ENCODE peak calls at places on chromosome 2, in ten cellular contexts. V is GM12878, P is suprapubic skin, G is esophagus muscularis mucosa, U is stomach, J is A549, Y is tibial nerve, M is HepG2, H is H1, D is ovary. K is an unnamed sample.

GRCh38 chr2:121247534-121247933 is 37.5 kb downstream of the TFCP2L1 start:
- DNase-seq in P (no peak), J (no peak), H (no peak), V (no peak), Y (no peak), U (no peak), M (no peak), D (no peak), G (no peak), K (no peak)

GRCh38 chr2:120624738-120625446 is 110.8 kb upstream of the GLI2 start:
- DNase-seq in P (no peak), U (no peak), M (no peak), Y (no peak), G (no peak), H (no peak), D (no peak), V (no peak), J (no peak), K (no peak)

GRCh38 chr2:186486651-186487647 is 889 bp downstream of the ZC3H15 start:
- DNase-seq in U (no peak), D (no peak), Y (no peak), H (no peak), M (peak), V (no peak), J (peak), G (no peak), P (no peak), K (no peak)

GRCh38 chr2:58291726-58292430 is 50.8 kb upstream of the FANCL start:
- DNase-seq in P (no peak), G (no peak), V (no peak), D (no peak), Y (no peak), H (no peak), U (no peak), J (no peak), M (no peak), K (no peak)

GRCh38 chr2:186108470-186108869 is 369.9 kb downstream of the FSIP2 start:
- DNase-seq in P (no peak), M (peak), V (no peak), Y (no peak), U (no peak), H (no peak), D (no peak), J (no peak), G (no peak), K (no peak)

GRCh38 chr2:119744335-119744939 is 15.3 kb upstream of the PTPN4 start:
- DNase-seq in P (no peak), U (peak), D (no peak), G (no peak), V (no peak), J (peak), Y (no peak), M (peak), H (no peak), K (no peak)

GRCh38 chr2:199798881-199799580 is 52.0 kb downstream of the FTCDNL1 start:
- DNase-seq in U (no peak), D (peak), Y (no peak), H (no peak), M (no peak), J (no peak), P (no peak), G (no peak), V (no peak), K (peak)

GRCh38 chr2:36753706-36754221 is 57.3 kb downstream of the VIT start:
- DNase-seq in P (no peak), Y (no peak), V (no peak), M (no peak), J (no peak), U (no peak), D (no peak), H (no peak), G (no peak), K (no peak)

GRCh38 chr2:57552885-57553284 is 493.7 kb upstream of the VRK2 start:
- DNase-seq in V (no peak), H (no peak), M (no peak), J (no peak), P (no peak), D (no peak), Y (no peak), G (no peak), U (no peak), K (no peak)

GRCh38 chr2:54239427-54239826 is 16.6 kb downstream of the TSPYL6 start:
- DNase-seq in M (no peak), H (no peak), Y (no peak), V (no peak), J (no peak), G (no peak), D (no peak), U (no peak), P (no peak), K (no peak)

GRCh38 chr2:44430340-44430739 is 68.6 kb downstream of the CAMKMT start:
- DNase-seq in V (no peak), D (no peak), U (no peak), J (no peak), M (no peak), Y (no peak), G (no peak), P (no peak), H (no peak), K (no peak)

GRCh38 chr2:167134381-167135072 is 246.2 kb downstream of the XIRP2 start:
- DNase-seq in U (no peak), J (peak), M (peak), H (no peak), G (no peak), V (no peak), Y (no peak), D (no peak), P (no peak), K (no peak)

GRCh38 chr2:69628325-69629038 is 15.1 kb downstream of the AAK1 start:
- DNase-seq in M (no peak), H (no peak), D (no peak), V (no peak), Y (no peak), J (no peak), U (no peak), P (no peak), G (no peak), K (no peak)

GRCh38 chr2:135551356-135551755 is 20.1 kb downstream of the R3HDM1 start:
- DNase-seq in M (no peak), D (no peak), G (no peak), H (no peak), J (no peak), P (no peak), U (no peak), Y (no peak), V (no peak), K (no peak)

GRCh38 chr2:17765423-17765822 is 11.5 kb downstream of the GEN1 start:
- DNase-seq in H (no peak), G (no peak), D (no peak), M (peak), P (no peak), Y (no peak), V (no peak), J (peak), U (no peak), K (no peak)

GRCh38 chr2:149739880-149740265 is 152.3 kb upstream of the MMADHC start:
- DNase-seq in V (no peak), H (no peak), P (no peak), J (no peak), D (no peak), Y (no peak), G (no peak), M (no peak), U (no peak), K (no peak)

GRCh38 chr2:32479224-32479623 is 122.4 kb downstream of the BIRC6 start:
- DNase-seq in U (no peak), J (no peak), H (no peak), M (no peak), G (no peak), Y (no peak), D (no peak), V (no peak), P (no peak), K (no peak)

GRCh38 chr2:221176666-221177065 is 395.4 kb downstream of the EPHA4 start:
- DNase-seq in U (no peak), Y (no peak), D (no peak), H (no peak), V (no peak), P (no peak), J (no peak), G (no peak), M (no peak), K (no peak)

GRCh38 chr2:101340141-101340541 is 31.6 kb upstream of the RNF149 start:
- DNase-seq in P (no peak), U (no peak), J (peak), M (peak), Y (no peak), V (no peak), H (no peak), G (no peak), D (no peak), K (no peak)
- TF ChIP-seq EP300 in P (no peak), U (no peak), J (no peak), M (no peak), Y (no peak), V (no peak), H (no peak), G (no peak), D (no peak), K (no peak)

DNA sequence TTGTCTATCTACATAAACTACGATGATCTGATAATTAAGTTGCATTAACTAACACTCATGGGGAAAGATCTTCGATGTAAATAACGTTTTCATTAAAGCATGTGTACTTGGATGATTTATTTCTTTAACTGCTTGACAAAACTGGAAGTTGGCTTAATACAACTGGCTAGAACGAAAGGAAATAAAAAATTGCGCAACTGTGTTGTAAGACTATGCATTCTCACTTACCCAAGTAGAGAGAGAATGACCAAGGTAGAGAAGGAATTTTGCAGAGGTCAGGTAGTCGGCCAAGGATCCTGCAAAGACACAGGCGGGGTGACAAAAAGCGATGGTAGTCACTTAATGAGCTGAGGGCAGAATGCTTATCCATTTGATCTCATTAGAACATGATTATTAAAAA is 1.0 kb downstream of the SLC40A1 start:
- DNase-seq in U (no peak), P (no peak), D (no peak), Y (no peak), G (no peak), V (no peak), H (no peak), M (no peak), J (no peak), K (no peak)
- TF ChIP-seq POLR2A in U (no peak), P (no peak), D (no peak), Y (no peak), G (no peak), V (no peak), H (no peak), M (no peak), J (no peak), K (no peak)

DNA sequence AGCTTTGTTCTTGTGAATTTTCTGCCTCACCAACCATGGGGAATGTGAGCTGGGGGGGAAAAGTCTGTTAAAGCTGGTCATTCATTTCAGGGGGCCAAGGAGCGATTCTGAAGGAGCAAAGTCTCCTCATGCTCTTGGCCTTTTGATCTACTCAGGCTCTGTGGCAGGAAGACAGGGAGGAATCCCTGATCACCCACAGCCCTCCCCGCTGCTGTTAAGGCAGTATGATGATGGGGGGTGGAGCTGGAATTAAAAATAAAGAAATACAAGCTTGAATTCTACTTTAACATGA is 51.5 kb downstream of the DDX1 start:
- DNase-seq in J (no peak), Y (no peak), V (no peak), H (no peak), M (no peak), D (no peak), G (no peak), U (no peak), P (no peak), K (no peak)
- TF ChIP-seq EP300 in J (no peak), Y (no peak), V (no peak), H (no peak), M (no peak), D (no peak), G (no peak), U (no peak), P (no peak), K (no peak)

GRCh38 chr2:228447266-228447915 is 265.9 kb upstream of the SPHKAP start:
- DNase-seq in H (no peak), J (no peak), Y (no peak), G (no peak), V (no peak), D (no peak), M (no peak), U (no peak), P (no peak), K (no peak)

GRCh38 chr2:228446732-228447131 is 265.2 kb upstream of the SPHKAP start:
- DNase-seq in G (no peak), Y (peak), P (no peak), D (no peak), M (no peak), H (no peak), U (no peak), J (no peak), V (no peak), K (no peak)

DNA sequence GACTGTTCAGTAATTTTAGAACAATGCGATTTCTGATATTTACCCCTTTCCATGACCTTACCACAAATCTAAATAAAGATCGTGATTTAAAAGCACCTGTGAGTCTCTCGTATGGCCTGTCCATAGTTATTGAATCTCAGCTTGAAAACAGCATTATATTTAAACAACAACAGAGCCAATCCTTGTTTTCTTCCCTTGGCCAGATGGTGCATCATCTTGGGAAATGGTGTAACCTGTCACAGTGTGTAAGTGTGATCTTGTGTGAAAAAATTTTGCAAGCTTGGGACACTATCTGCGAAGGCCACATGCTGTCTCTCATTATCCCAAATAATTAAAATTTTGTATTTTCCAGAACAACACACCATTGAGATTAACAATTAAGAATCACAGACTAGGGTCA is 262.7 kb upstream of the SPHKAP start:
- DNase-seq in J (no peak), U (no peak), M (no peak), D (no peak), V (no peak), H (no peak), Y (no peak), P (no peak), G (no peak), K (no peak)
- TF ChIP-seq POLR2A in J (no peak), U (no peak), M (no peak), D (no peak), V (no peak), H (no peak), Y (no peak), P (no peak), G (no peak), K (no peak)

GRCh38 chr2:26363958-26364357 is 17.4 kb upstream of the ADGRF3 start:
- DNase-seq in P (no peak), D (no peak), V (no peak), M (no peak), J (no peak), Y (no peak), G (no peak), U (no peak), H (no peak), K (no peak)

GRCh38 chr2:26359886-26360473 is 13.4 kb upstream of the ADGRF3 start:
- DNase-seq in M (no peak), H (no peak), J (no peak), P (no peak), U (no peak), V (no peak), G (no peak), D (no peak), Y (no peak), K (no peak)

GRCh38 chr2:26366957-26367356 is 20.4 kb upstream of the ADGRF3 start:
- DNase-seq in M (no peak), U (no peak), P (no peak), V (no peak), H (no peak), G (no peak), J (no peak), Y (no peak), D (no peak), K (no peak)

GRCh38 chr2:26364669-26365068 is 18.1 kb upstream of the ADGRF3 start:
- DNase-seq in U (no peak), J (no peak), G (no peak), P (no peak), Y (no peak), M (no peak), H (no peak), D (no peak), V (no peak), K (no peak)

GRCh38 chr2:26363323-26363722 is 16.7 kb upstream of the ADGRF3 start:
- DNase-seq in G (no peak), P (no peak), M (peak), U (no peak), D (no peak), Y (no peak), H (no peak), J (no peak), V (no peak), K (no peak)
- TF ChIP-seq EP300 in G (no peak), P (no peak), M (no peak), U (no peak), D (no peak), Y (no peak), H (no peak), J (no peak), V (no peak), K (no peak)

GRCh38 chr2:19929226-19929625 is 27.4 kb upstream of the TTC32 start:
- DNase-seq in U (no peak), J (no peak), Y (no peak), H (no peak), V (no peak), G (no peak), M (no peak), D (no peak), P (no peak), K (no peak)
- TF ChIP-seq POLR2A in U (no peak), J (no peak), Y (no peak), H (no peak), V (no peak), G (no peak), M (no peak), D (no peak), P (no peak), K (no peak)

K was measured in transverse colon.